ENCODE peak calls at places on chromosomes 6 and 20, in four cellular contexts. N is right cardiac atrium, O is OCI-LY7, S is pancreas. E is an unnamed sample.

GRCh38 chr6:83708970-83709747 is at the start of gene SNAP91:
- DNase-seq in N (peak; percentile 57), O (no peak), S (peak; percentile 12), E (no peak)

GRCh38 chr6:161228911-161229591 is 44.8 kb downstream of the AGPAT4 start:
- DNase-seq in N (no peak), O (no peak), S (no peak), E (no peak)

GRCh38 chr6:130628862-130629261 is 198.3 kb upstream of the SMLR1 start:
- DNase-seq in N (no peak), O (no peak), S (no peak), E (no peak)

GRCh38 chr20:47540443-47541354 is 39.0 kb downstream of the NCOA3 start:
- DNase-seq in N (no peak), O (peak; percentile 29), S (no peak), E (no peak)

GRCh38 chr6:22467645-22468044 is 101.7 kb upstream of the HDGFL1 start:
- DNase-seq in N (no peak), O (no peak), S (peak; percentile 48), E (no peak)

GRCh38 chr20:46552460-46553420 is 2.3 kb upstream of the OCSTAMP start:
- DNase-seq in N (no peak), O (no peak), S (no peak), E (no peak)

GRCh38 chr6:37906121-37906520 is 86.6 kb downstream of the ZFAND3 start:
- DNase-seq in N (no peak), O (no peak), S (no peak), E (no peak)

GRCh38 chr20:63089051-63089907 is 82.5 kb upstream of the BHLHE23 start:
- DNase-seq in N (no peak), O (no peak), S (no peak), E (no peak)

GRCh38 chr20:62891111-62891510 is 29.5 kb upstream of the TCFL5 start:
- DNase-seq in N (no peak), O (no peak), S (no peak), E (no peak)

GRCh38 chr6:51025082-51025777 is 206.6 kb downstream of the TFAP2B start:
- DNase-seq in N (no peak), O (no peak), S (no peak), E (no peak)

GRCh38 chr6:40440083-40440482 is 147.1 kb downstream of the LRFN2 start:
- DNase-seq in N (no peak), O (no peak), S (no peak), E (no peak)

GRCh38 chr6:13711384-13711725 is 280 bp downstream of the RANBP9 start:
- DNase-seq in N (no peak), O (peak; percentile 85), S (no peak), E (no peak)

GRCh38 chr6:136344420-136344819 is 54.8 kb upstream of the BCLAF1 start:
- DNase-seq in N (no peak), O (no peak), S (no peak), E (no peak)

GRCh38 chr6:126792340-126792739 is 326.1 kb upstream of the RSPO3 start:
- DNase-seq in N (no peak), O (no peak), S (no peak), E (no peak)

GRCh38 chr6:44131880-44132279 is 4.5 kb downstream of the TMEM63B start:
- DNase-seq in N (no peak), O (no peak), S (no peak), E (peak; percentile 88)

GRCh38 chr6:170314983-170315382 is 8.4 kb downstream of the FAM120B start:
- DNase-seq in N (no peak), O (no peak), S (no peak), E (no peak)

GRCh38 chr6:18415671-18416340 is 28.7 kb downstream of the RNF144B start:
- DNase-seq in N (no peak), O (no peak), S (no peak), E (no peak)

GRCh38 chr6:89335164-89335563 is 17.4 kb downstream of the UBE2J1 start:
- DNase-seq in N (no peak), O (no peak), S (no peak), E (no peak)

GRCh38 chr6:89339565-89339964 is 13.0 kb downstream of the UBE2J1 start:
- DNase-seq in N (no peak), O (no peak), S (no peak), E (no peak)
- H3K4me1 ChIP-seq in N (no peaks in the 10 kb centered on the region), O (peaks cover 15% of the 10 kb centered on the region), S (no peaks in the 10 kb centered on the region), E (no peaks in the 10 kb centered on the region)

GRCh38 chr20:31678389-31679356 is 41.0 kb downstream of the COX4I2 start:
- DNase-seq in N (no peak), O (no peak), S (no peak), E (no peak)

GRCh38 chr20:31676534-31677030 is 38.9 kb downstream of the COX4I2 start:
- DNase-seq in N (no peak), O (no peak), S (no peak), E (no peak)

GRCh38 chr20:31675828-31676533 is 38.3 kb downstream of the COX4I2 start:
- DNase-seq in N (no peak), O (peak; percentile 71), S (no peak), E (peak; percentile 40)

GRCh38 chr20:31679357-31680285 is 41.9 kb downstream of the COX4I2 start:
- DNase-seq in N (no peak), O (no peak), S (no peak), E (no peak)

DNA sequence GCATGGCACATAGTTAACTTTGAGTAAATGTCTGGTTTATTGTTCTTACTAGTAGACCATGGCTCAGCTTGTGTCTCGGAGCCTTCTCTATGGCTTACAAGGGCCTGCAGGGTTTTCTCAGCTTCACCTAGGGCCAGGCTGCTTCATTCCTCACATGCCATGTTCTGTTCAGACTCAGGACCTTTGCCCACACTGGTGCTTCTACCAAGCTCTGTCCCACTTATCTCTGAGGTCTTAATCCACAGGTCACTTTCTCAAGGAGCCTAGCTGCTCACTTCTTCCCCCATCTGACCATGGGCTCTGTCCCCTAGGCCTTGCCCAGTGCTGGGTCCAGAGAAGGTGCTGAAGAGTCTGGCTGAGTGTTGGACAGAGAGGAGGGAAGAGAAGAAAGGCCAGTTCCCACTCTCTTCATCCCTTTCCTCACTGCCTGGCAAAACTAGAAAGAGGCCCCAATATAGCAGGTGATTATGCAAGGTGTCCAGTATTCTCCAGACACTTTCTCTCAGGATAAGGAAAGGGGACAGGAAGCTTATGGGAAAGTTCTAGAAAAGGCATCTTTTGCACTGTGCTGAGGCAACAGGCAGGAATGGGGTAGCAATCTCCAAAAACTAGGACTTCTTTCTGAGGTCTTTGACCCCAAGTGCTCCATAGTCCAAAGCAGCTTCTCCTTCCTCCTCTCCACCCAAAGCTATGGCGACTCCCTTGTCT is 40.0 kb downstream of the COX4I2 start:
- DNase-seq in N (no peak), O (no peak), S (no peak), E (no peak)
- H3K4me1 ChIP-seq in N (peaks cover 54% of the 10 kb centered on the region), O (peaks cover 88% of the 10 kb centered on the region), S (peaks cover 53% of the 10 kb centered on the region), E (peaks cover 6% of the 10 kb centered on the region)

DNA sequence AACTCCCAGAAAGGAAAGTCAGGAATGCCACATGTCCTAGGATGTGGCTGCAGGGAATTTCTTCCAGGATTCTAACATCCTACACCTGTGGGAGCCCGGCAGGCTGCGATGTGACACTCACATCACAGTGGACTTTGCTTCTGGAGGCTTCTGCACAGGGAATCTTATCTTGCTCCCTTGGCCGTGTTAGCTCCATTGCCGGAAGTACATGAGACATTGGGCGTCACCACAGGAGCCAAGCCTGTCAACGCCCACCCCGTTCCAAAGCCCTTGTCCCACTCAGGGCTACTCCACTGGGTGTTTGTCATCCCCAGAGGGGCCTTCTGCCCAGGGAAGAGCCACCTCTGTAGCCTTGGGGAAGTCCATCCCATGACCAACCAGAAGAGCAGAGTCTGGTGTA is 1.7 kb downstream of the RAB44 start:
- DNase-seq in N (no peak), O (no peak), S (peak; percentile 7), E (no peak)
- H3K4me1 ChIP-seq in N (no peaks in the 10 kb centered on the region), O (peaks cover 18% of the 10 kb centered on the region), S (no peaks in the 10 kb centered on the region), E (no peaks in the 10 kb centered on the region)

GRCh38 chr6:16755544-16755943 is 5.7 kb downstream of the ATXN1 start:
- DNase-seq in N (no peak), O (no peak), S (no peak), E (no peak)

GRCh38 chr6:16754864-16755263 is 6.4 kb downstream of the ATXN1 start:
- DNase-seq in N (no peak), O (no peak), S (no peak), E (peak; percentile 49)

GRCh38 chr6:16758163-16758975 is 2.9 kb downstream of the ATXN1 start:
- DNase-seq in N (peak; percentile 37), O (no peak), S (no peak), E (peak; percentile 27)

GRCh38 chr6:16757332-16757731 is 3.9 kb downstream of the ATXN1 start:
- DNase-seq in N (no peak), O (no peak), S (no peak), E (no peak)

DNA sequence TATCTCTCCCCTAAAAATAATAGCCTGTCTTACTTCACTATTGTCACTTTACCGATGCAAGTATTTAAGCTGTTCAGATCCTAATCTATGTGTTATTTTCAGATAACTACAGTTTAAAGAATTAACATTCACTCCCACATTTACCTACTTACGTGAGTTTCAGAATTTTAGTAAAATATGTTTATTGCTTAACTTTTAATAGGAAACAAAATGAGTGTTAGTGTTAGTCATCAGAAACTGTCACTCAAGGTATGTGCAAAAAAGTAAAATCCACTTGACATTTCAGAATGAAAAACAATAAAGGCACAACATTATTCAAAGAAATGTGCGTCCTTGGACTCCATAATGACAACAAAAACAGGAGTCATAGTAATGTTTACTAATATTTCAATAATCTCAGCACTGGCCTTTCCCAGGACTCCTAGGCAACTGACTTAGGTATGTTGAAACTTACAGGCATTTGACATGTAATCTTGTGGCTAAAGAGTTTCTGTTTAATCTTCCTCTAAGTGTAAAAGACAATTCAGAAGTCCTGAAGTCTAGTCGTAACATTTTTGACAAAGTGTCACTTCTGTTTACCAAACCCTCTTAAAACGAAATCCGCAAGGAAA is 4.5 kb downstream of the ATXN1 start:
- DNase-seq in N (no peak), O (no peak), S (no peak), E (no peak)
- H3K4me1 ChIP-seq in N (no peaks in the 10 kb centered on the region), O (no peaks in the 10 kb centered on the region), S (peaks cover 46% of the 10 kb centered on the region), E (peaks cover 32% of the 10 kb centered on the region)

GRCh38 chr6:106161893-106162292 is 75.8 kb downstream of the PRDM1 start:
- DNase-seq in N (no peak), O (no peak), S (no peak), E (no peak)
- H3K4me1 ChIP-seq in N (no peaks in the 10 kb centered on the region), O (peaks cover 45% of the 10 kb centered on the region), S (no peaks in the 10 kb centered on the region), E (no peaks in the 10 kb centered on the region)

DNA sequence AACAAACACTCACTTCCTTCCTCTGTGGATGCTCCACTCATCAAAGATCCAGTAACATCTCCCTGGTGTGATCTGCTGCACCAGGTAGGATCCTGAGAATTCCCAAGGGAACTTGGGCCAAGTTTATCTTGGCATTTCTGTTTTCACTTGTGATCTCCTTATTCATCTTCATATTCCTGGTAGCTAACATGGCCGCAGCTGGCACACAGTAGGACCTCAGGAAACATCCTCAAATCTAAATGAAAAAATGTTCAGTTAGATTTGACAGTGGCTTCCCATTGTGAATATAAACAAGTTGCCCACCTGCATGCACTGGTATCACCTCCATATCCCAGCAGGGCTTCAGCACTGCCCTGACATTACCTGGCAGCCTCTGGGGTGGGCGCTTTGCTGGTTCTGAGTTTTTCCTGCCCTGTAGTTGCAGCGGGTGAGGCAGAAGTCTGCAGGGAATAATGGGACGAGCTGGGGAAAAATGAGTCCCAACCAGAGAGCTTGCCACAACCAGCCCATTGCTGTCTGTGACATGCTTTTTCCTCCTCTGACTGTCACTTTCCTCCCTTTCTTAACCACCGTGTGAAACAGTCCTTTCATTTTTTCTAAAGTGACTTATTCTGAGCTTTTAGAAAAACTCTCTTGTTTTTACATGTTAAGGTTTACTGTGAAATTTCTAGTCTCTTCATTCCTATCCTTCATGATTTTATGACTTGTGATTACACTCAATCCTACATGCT is 9.4 kb upstream of the DSTN start:
- DNase-seq in N (no peak), O (no peak), S (no peak), E (no peak)
- H3K4me1 ChIP-seq in N (peaks cover 5% of the 10 kb centered on the region), O (no peaks in the 10 kb centered on the region), S (peaks cover 27% of the 10 kb centered on the region), E (peaks cover 11% of the 10 kb centered on the region)

GRCh38 chr6:149323353-149323752 is 5.8 kb downstream of the TAB2 start:
- DNase-seq in N (no peak), O (no peak), S (no peak), E (no peak)
- H3K4me1 ChIP-seq in N (peaks cover 11% of the 10 kb centered on the region), O (peaks cover 39% of the 10 kb centered on the region), S (peaks cover 56% of the 10 kb centered on the region), E (peaks cover 7% of the 10 kb centered on the region)